ENCODE peak calls at places on chromosomes 5 and 9, in six cellular contexts. R is anterior cingulate cortex; V is stimulated activated CD4-positive, alpha-beta T cell treated with anti-CD3 and anti-CD28 coated beads, Interleukin-1b, Interleukin-23, amount 100 ng/mL, for 4 hours; G is nephron progenitor cell; H is non-pigmented ciliary epithelial cell; W is PC-3. K is an unnamed sample.
A peak's percentile ranks its signal among the peaks of the same experiment; 100 is the strongest.

GRCh38 chr9:91771864-91772263 is 178.2 kb downstream of the ROR2 start:
- DNase-seq in R (no peak), V (no peak), H (no peak), W (no peak), G (no peak), K (no peak)

GRCh38 chr9:130287736-130288135 is 22.2 kb downstream of the HMCN2 start:
- DNase-seq in G (no peak), V (no peak), R (no peak), H (no peak), W (no peak), K (no peak)

GRCh38 chr9:97740848-97741821 is 44.0 kb upstream of the XPA start:
- DNase-seq in H (no peak), G (peak; percentile 75), R (no peak), V (peak; percentile 23), W (no peak), K (peak; percentile 3)

GRCh38 chr9:7097785-7098420 is 340.1 kb downstream of the KDM4C start:
- DNase-seq in R (no peak), W (peak; percentile 5), H (no peak), V (no peak), G (no peak), K (no peak)

GRCh38 chr9:137031904-137032639 is at the start of gene FUT7:
- DNase-seq in H (no peak), W (no peak), R (no peak), G (no peak), V (no peak), K (peak; percentile 19)

GRCh38 chr9:35085078-35085477 is 5.3 kb upstream of the FANCG start:
- DNase-seq in H (no peak), G (no peak), V (no peak), W (no peak), R (no peak), K (no peak)

GRCh38 chr9:6055213-6055612 is 39.8 kb upstream of the RANBP6 start:
- DNase-seq in W (peak; percentile 90), V (no peak), G (peak; percentile 42), H (peak; percentile 85), R (no peak), K (no peak)

GRCh38 chr9:19411316-19411715 is 2.5 kb downstream of the ACER2 start:
- DNase-seq in V (no peak), G (no peak), W (no peak), H (peak; percentile 77), R (no peak), K (no peak)

GRCh38 chr9:37082214-37082765 is 38.1 kb upstream of the ZCCHC7 start:
- DNase-seq in W (no peak), H (no peak), G (no peak), V (no peak), R (no peak), K (no peak)

GRCh38 chr9:137955224-137955570 is 77.6 kb downstream of the CACNA1B start:
- DNase-seq in W (no peak), R (no peak), V (no peak), G (no peak), H (no peak), K (no peak)

GRCh38 chr5:132364319-132364718 is 5.2 kb upstream of the SLC22A5 start:
- DNase-seq in R (no peak), W (peak; percentile 80), G (no peak), V (no peak), H (no peak), K (no peak)

GRCh38 chr9:92770005-92770995 is 5.7 kb upstream of the BICD2 start:
- DNase-seq in V (no peak), R (no peak), H (no peak), W (no peak), G (no peak), K (no peak)

GRCh38 chr5:93583799-93584530 is 943 bp downstream of the NR2F1 start:
- DNase-seq in W (peak; percentile 57), R (no peak), H (no peak), V (no peak), G (peak; percentile 69), K (no peak)